ENCODE peak calls at places on chromosomes 12 and 14, in ten cellular contexts. One of them, this sample, is unnamed.

GRCh38 chr12:47082963-47083621 is 3.3 kb upstream of the AMIGO2 start:
- DNase-seq in AG10803: peak
- DNase-seq in CD8-positive, alpha-beta memory T cell: no peak
- DNase-seq in endothelial cell of umbilical vein: no peak
- DNase-seq in mesothelial cell of epicardium: no peak
- DNase-seq in H1: no peak
- DNase-seq in NCI-H146: peak
- DNase-seq in NCI-H1105 treated with DMSO at 0.1 percent for 48 hours: no peak
- DNase-seq in epithelial cell of esophagus: peak
- DNase-seq in astrocyte of the spinal cord: peak
- DNase-seq in this sample: no peak

GRCh38 chr12:48198985-48199384 is 4.1 kb downstream of the OR10AD1 start:
- DNase-seq in astrocyte of the spinal cord: no peak
- DNase-seq in CD8-positive, alpha-beta memory T cell: no peak
- DNase-seq in endothelial cell of umbilical vein: no peak
- DNase-seq in H1: no peak
- DNase-seq in NCI-H146: no peak
- DNase-seq in mesothelial cell of epicardium: no peak
- DNase-seq in AG10803: no peak
- DNase-seq in epithelial cell of esophagus: no peak
- DNase-seq in NCI-H1105 treated with DMSO at 0.1 percent for 48 hours: no peak
- DNase-seq in this sample: no peak

GRCh38 chr14:37466623-37467088 is 128.4 kb downstream of the FOXA1 start:
- DNase-seq in NCI-H1105 treated with DMSO at 0.1 percent for 48 hours: no peak
- DNase-seq in astrocyte of the spinal cord: no peak
- DNase-seq in epithelial cell of esophagus: peak
- DNase-seq in endothelial cell of umbilical vein: no peak
- DNase-seq in CD8-positive, alpha-beta memory T cell: no peak
- DNase-seq in H1: no peak
- DNase-seq in NCI-H146: peak
- DNase-seq in mesothelial cell of epicardium: no peak
- DNase-seq in AG10803: no peak
- DNase-seq in this sample: no peak

GRCh38 chr12:19744760-19745218 is 305.5 kb downstream of the AEBP2 start:
- DNase-seq in NCI-H1105 treated with DMSO at 0.1 percent for 48 hours: peak
- DNase-seq in NCI-H146: no peak
- DNase-seq in mesothelial cell of epicardium: no peak
- DNase-seq in endothelial cell of umbilical vein: peak
- DNase-seq in epithelial cell of esophagus: peak
- DNase-seq in H1: no peak
- DNase-seq in CD8-positive, alpha-beta memory T cell: no peak
- DNase-seq in astrocyte of the spinal cord: peak
- DNase-seq in AG10803: peak
- DNase-seq in this sample: no peak

GRCh38 chr14:74217672-74218448 is 21.4 kb upstream of the VSX2 start:
- DNase-seq in astrocyte of the spinal cord: peak
- DNase-seq in endothelial cell of umbilical vein: peak
- DNase-seq in AG10803: peak
- DNase-seq in NCI-H146: peak
- DNase-seq in epithelial cell of esophagus: peak
- DNase-seq in H1: peak
- DNase-seq in mesothelial cell of epicardium: peak
- DNase-seq in CD8-positive, alpha-beta memory T cell: peak
- DNase-seq in NCI-H1105 treated with DMSO at 0.1 percent for 48 hours: peak
- DNase-seq in this sample: peak

GRCh38 chr12:76674669-76675315 is 89.1 kb upstream of the ZDHHC17 start:
- DNase-seq in AG10803: no peak
- DNase-seq in CD8-positive, alpha-beta memory T cell: no peak
- DNase-seq in H1: no peak
- DNase-seq in epithelial cell of esophagus: no peak
- DNase-seq in mesothelial cell of epicardium: no peak
- DNase-seq in NCI-H1105 treated with DMSO at 0.1 percent for 48 hours: no peak
- DNase-seq in NCI-H146: no peak
- DNase-seq in endothelial cell of umbilical vein: no peak
- DNase-seq in astrocyte of the spinal cord: no peak
- DNase-seq in this sample: no peak

GRCh38 chr12:112375105-112375504 is 7.1 kb downstream of the HECTD4 start:
- DNase-seq in NCI-H146: no peak
- DNase-seq in H1: no peak
- DNase-seq in CD8-positive, alpha-beta memory T cell: no peak
- DNase-seq in epithelial cell of esophagus: peak
- DNase-seq in astrocyte of the spinal cord: no peak
- DNase-seq in AG10803: no peak
- DNase-seq in NCI-H1105 treated with DMSO at 0.1 percent for 48 hours: peak
- DNase-seq in mesothelial cell of epicardium: no peak
- DNase-seq in endothelial cell of umbilical vein: no peak
- DNase-seq in this sample: no peak

GRCh38 chr12:16984484-16984883 is 378.5 kb upstream of the LMO3 start:
- DNase-seq in AG10803: no peak
- DNase-seq in NCI-H146: no peak
- DNase-seq in CD8-positive, alpha-beta memory T cell: no peak
- DNase-seq in epithelial cell of esophagus: no peak
- DNase-seq in mesothelial cell of epicardium: no peak
- DNase-seq in H1: no peak
- DNase-seq in astrocyte of the spinal cord: no peak
- DNase-seq in endothelial cell of umbilical vein: no peak
- DNase-seq in NCI-H1105 treated with DMSO at 0.1 percent for 48 hours: no peak
- DNase-seq in this sample: no peak

GRCh38 chr14:87529081-87529480 is 463.9 kb downstream of the GALC start:
- DNase-seq in CD8-positive, alpha-beta memory T cell: no peak
- DNase-seq in AG10803: no peak
- DNase-seq in endothelial cell of umbilical vein: no peak
- DNase-seq in NCI-H146: peak
- DNase-seq in mesothelial cell of epicardium: no peak
- DNase-seq in astrocyte of the spinal cord: no peak
- DNase-seq in epithelial cell of esophagus: no peak
- DNase-seq in NCI-H1105 treated with DMSO at 0.1 percent for 48 hours: peak
- DNase-seq in H1: no peak
- DNase-seq in this sample: no peak

GRCh38 chr14:77236814-77237213 is 34.2 kb downstream of the NGB start:
- DNase-seq in mesothelial cell of epicardium: no peak
- DNase-seq in epithelial cell of esophagus: no peak
- DNase-seq in CD8-positive, alpha-beta memory T cell: no peak
- DNase-seq in H1: no peak
- DNase-seq in NCI-H146: no peak
- DNase-seq in astrocyte of the spinal cord: no peak
- DNase-seq in AG10803: no peak
- DNase-seq in NCI-H1105 treated with DMSO at 0.1 percent for 48 hours: no peak
- DNase-seq in endothelial cell of umbilical vein: no peak
- DNase-seq in this sample: no peak

GRCh38 chr12:110639336-110640178 is 25.6 kb downstream of the TCTN1 start:
- DNase-seq in AG10803: peak
- DNase-seq in H1: no peak
- DNase-seq in CD8-positive, alpha-beta memory T cell: no peak
- DNase-seq in NCI-H1105 treated with DMSO at 0.1 percent for 48 hours: no peak
- DNase-seq in astrocyte of the spinal cord: peak
- DNase-seq in epithelial cell of esophagus: peak
- DNase-seq in mesothelial cell of epicardium: no peak
- DNase-seq in endothelial cell of umbilical vein: peak
- DNase-seq in NCI-H146: no peak
- DNase-seq in this sample: no peak

GRCh38 chr12:47744005-47744651 is 14.6 kb downstream of the RAPGEF3 start:
- DNase-seq in AG10803: no peak
- DNase-seq in endothelial cell of umbilical vein: no peak
- DNase-seq in NCI-H146: peak
- DNase-seq in epithelial cell of esophagus: peak
- DNase-seq in H1: peak
- DNase-seq in CD8-positive, alpha-beta memory T cell: peak
- DNase-seq in astrocyte of the spinal cord: no peak
- DNase-seq in mesothelial cell of epicardium: no peak
- DNase-seq in NCI-H1105 treated with DMSO at 0.1 percent for 48 hours: peak
- DNase-seq in this sample: peak

GRCh38 chr12:103560604-103561101 is 26.4 kb upstream of the STAB2 start:
- DNase-seq in AG10803: peak
- DNase-seq in epithelial cell of esophagus: peak
- DNase-seq in mesothelial cell of epicardium: no peak
- DNase-seq in NCI-H146: no peak
- DNase-seq in astrocyte of the spinal cord: peak
- DNase-seq in CD8-positive, alpha-beta memory T cell: no peak
- DNase-seq in NCI-H1105 treated with DMSO at 0.1 percent for 48 hours: no peak
- DNase-seq in endothelial cell of umbilical vein: peak
- DNase-seq in H1: no peak
- DNase-seq in this sample: no peak

This sample was measured in naive thymus-derived CD4-positive, alpha-beta T cell.